ENCODE peak calls at places on chromosomes 12 and 14, in eight cellular contexts. H is sigmoid colon, J is choroid plexus epithelial cell, U is lower leg skin, N is GM23338, P is pancreas, X is fibroblast of pulmonary artery, Y is lung. O is an unnamed sample.

GRCh38 chr12:77220586-77220985 is 155.2 kb upstream of the E2F7 start:
- DNase-seq in H (no peak), J (no peak), N (no peak), X (no peak), Y (no peak), U (no peak), P (no peak), O (no peak)

GRCh38 chr14:101918125-101918989 is 46.0 kb upstream of the DYNC1H1 start:
- DNase-seq in N (peak), X (no peak), H (no peak), J (peak), Y (no peak), U (no peak), P (no peak), O (no peak)

GRCh38 chr12:22746720-22747119 is 121.7 kb downstream of the ETNK1 start:
- DNase-seq in H (no peak), J (no peak), P (no peak), N (no peak), X (no peak), Y (no peak), U (no peak), O (no peak)

GRCh38 chr12:107990325-107990724 is 138.8 kb upstream of the WSCD2 start:
- DNase-seq in H (no peak), J (peak), Y (no peak), X (peak), N (peak), P (no peak), U (no peak), O (no peak)

GRCh38 chr14:26017270-26017669 is 580.6 kb downstream of the NOVA1 start:
- DNase-seq in X (no peak), P (no peak), N (peak), J (no peak), U (no peak), Y (no peak), H (no peak), O (no peak)

GRCh38 chr14:81427348-81428058 is 27.4 kb upstream of the STON2 start:
- DNase-seq in J (no peak), N (no peak), H (no peak), U (peak), Y (no peak), P (no peak), X (no peak), O (no peak)

GRCh38 chr12:52324068-52324444 is 2.9 kb upstream of the KRT83 start:
- DNase-seq in P (no peak), X (no peak), N (no peak), U (no peak), Y (no peak), J (no peak), H (peak), O (no peak)

GRCh38 chr12:92593734-92594402 is 108.9 kb upstream of the PLEKHG7 start:
- DNase-seq in P (no peak), U (peak), J (peak), N (no peak), H (peak), X (peak), Y (no peak), O (peak)

GRCh38 chr14:31297112-31297511 is 89.5 kb upstream of the HECTD1 start:
- DNase-seq in U (no peak), X (no peak), P (no peak), Y (no peak), J (no peak), H (no peak), N (no peak), O (no peak)

GRCh38 chr12:105705765-105706164 is 375.3 kb downstream of the C12orf75 start:
- DNase-seq in P (no peak), U (peak), N (peak), J (peak), Y (no peak), H (peak), X (peak), O (peak)

GRCh38 chr14:90597961-90598360 is 201.1 kb downstream of the CALM1 start:
- DNase-seq in P (no peak), J (no peak), U (no peak), X (no peak), H (peak), Y (no peak), N (no peak), O (no peak)

GRCh38 chr14:96797943-96798349 is 764 bp downstream of the VRK1 start:
- DNase-seq in X (no peak), N (no peak), H (no peak), U (no peak), P (no peak), J (peak), Y (no peak), O (no peak)

GRCh38 chr12:130970165-130970907 is 16.6 kb downstream of the ADGRD1 start:
- DNase-seq in J (no peak), H (peak), Y (no peak), P (no peak), X (no peak), U (no peak), N (no peak), O (no peak)

GRCh38 chr14:104292084-104292970 is 153.9 kb downstream of the KIF26A start:
- DNase-seq in X (no peak), H (peak), P (peak), J (no peak), N (no peak), U (no peak), Y (no peak), O (no peak)

GRCh38 chr12:103806807-103807206 is 34.2 kb downstream of the NT5DC3 start:
- DNase-seq in J (peak), X (peak), P (no peak), U (no peak), Y (no peak), H (peak), N (no peak), O (no peak)

GRCh38 chr14:61616524-61617185 is 78.7 kb upstream of the HIF1A start:
- DNase-seq in U (no peak), Y (no peak), X (peak), J (peak), P (no peak), H (no peak), N (no peak), O (peak)

GRCh38 chr14:53840444-53840843 is 116.2 kb downstream of the BMP4 start:
- DNase-seq in J (peak), U (no peak), X (peak), H (no peak), N (no peak), Y (no peak), P (no peak), O (no peak)

GRCh38 chr14:37230551-37231194 is 32.9 kb downstream of the MIPOL1 start:
- DNase-seq in X (peak), J (peak), Y (no peak), P (no peak), U (no peak), H (no peak), N (peak), O (peak)

GRCh38 chr12:95790025-95790911 is at the start of gene NTN4:
- DNase-seq in H (peak), X (no peak), P (peak), J (peak), U (peak), Y (peak), N (peak), O (peak)

GRCh38 chr12:129629901-129630300 is 273.9 kb downstream of the TMEM132D start:
- DNase-seq in N (no peak), U (no peak), P (no peak), Y (no peak), H (no peak), J (no peak), X (no peak), O (no peak)

GRCh38 chr12:50387487-50387886 is 8.9 kb downstream of the FAM186A start:
- DNase-seq in P (no peak), Y (no peak), X (peak), H (no peak), J (no peak), N (no peak), U (no peak), O (no peak)

GRCh38 chr14:88821888-88822287 is 2.6 kb upstream of the TTC8 start:
- DNase-seq in X (no peak), Y (no peak), J (no peak), U (no peak), N (no peak), P (no peak), H (no peak), O (no peak)

GRCh38 chr14:88825503-88825902 is 1.1 kb downstream of the TTC8 start:
- DNase-seq in H (no peak), Y (no peak), P (no peak), U (no peak), N (no peak), J (no peak), X (no peak), O (no peak)

GRCh38 chr14:88825078-88825458 is 617 bp downstream of the TTC8 start:
- DNase-seq in J (peak), U (no peak), X (peak), Y (no peak), H (no peak), N (no peak), P (no peak), O (peak)

GRCh38 chr14:88824314-88825077 is at the start of gene TTC8:
- DNase-seq in U (peak), H (peak), J (peak), Y (peak), X (peak), P (peak), N (peak), O (peak)

GRCh38 chr14:88823968-88824313 is 510 bp upstream of the TTC8 start:
- DNase-seq in H (no peak), U (no peak), P (no peak), J (no peak), X (no peak), N (no peak), Y (no peak), O (no peak)
- H3K4me3 ChIP-seq in H (peak), U (no peak), P (peak), J (peak), X (peak), N (peak), Y (peak), O (peak)

GRCh38 chr12:79558924-79559469 is 131.8 kb downstream of the PAWR start:
- DNase-seq in U (no peak), J (peak), H (no peak), N (no peak), Y (no peak), X (no peak), P (no peak), O (no peak)
- H3K4me3 ChIP-seq in U (no peak), J (no peak), H (no peak), N (no peak), Y (no peak), X (no peak), P (no peak), O (no peak)

GRCh38 chr12:88805286-88805685 is 225.0 kb upstream of the KITLG start:
- DNase-seq in H (no peak), P (no peak), Y (no peak), J (no peak), X (no peak), N (no peak), U (no peak), O (peak)
- H3K4me3 ChIP-seq in H (no peak), P (no peak), Y (no peak), J (no peak), X (no peak), N (no peak), U (no peak), O (no peak)

DNA sequence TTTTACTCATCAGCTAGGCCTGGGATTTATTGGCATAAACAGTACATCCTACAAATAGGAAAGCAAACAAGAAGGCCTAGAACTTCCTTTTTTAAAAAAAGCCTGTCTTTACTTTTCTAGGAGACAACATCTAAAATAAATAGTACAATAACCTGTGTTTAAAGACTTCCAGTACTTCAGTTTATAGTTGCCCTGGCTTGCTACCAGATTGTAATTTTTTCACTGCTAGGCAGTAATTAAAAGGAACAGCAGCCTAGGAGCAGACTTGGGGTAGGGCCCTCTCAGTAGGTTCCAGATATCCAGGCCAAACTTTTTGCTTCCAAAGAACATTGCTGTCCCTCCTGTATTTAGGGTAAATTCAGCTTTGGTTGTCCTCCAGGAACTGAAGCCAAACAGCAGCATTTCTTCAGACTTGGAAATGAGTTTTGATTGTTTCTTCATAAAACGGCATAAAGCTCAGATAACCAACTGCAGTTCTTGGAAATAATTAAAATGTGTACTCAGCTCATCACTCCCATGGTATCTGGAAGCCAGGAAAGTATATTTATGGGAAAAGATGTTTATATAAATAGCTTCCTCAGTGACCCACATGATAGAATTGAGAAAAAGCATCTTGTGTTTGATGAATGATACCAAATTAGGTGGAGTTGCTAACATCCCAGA is 61.7 kb downstream of the PPP1R36 start:
- DNase-seq in U (no peak), J (no peak), H (no peak), N (no peak), X (peak), Y (no peak), P (no peak), O (peak)
- H3K4me3 ChIP-seq in U (no peak), J (no peak), H (no peak), N (no peak), X (no peak), Y (no peak), P (no peak), O (no peak)

GRCh38 chr14:69528930-69529329 is 44.4 kb downstream of the PLEKHD1 start:
- DNase-seq in J (no peak), X (no peak), U (no peak), H (no peak), N (no peak), Y (no peak), P (no peak), O (no peak)
- H3K4me3 ChIP-seq in J (no peak), X (no peak), U (no peak), H (no peak), N (no peak), Y (no peak), P (no peak), O (no peak)

GRCh38 chr12:6965026-6965661 is 5.3 kb downstream of the PHB2 start:
- DNase-seq in N (peak), Y (peak), P (peak), X (peak), U (peak), H (peak), J (peak), O (peak)
- H3K4me3 ChIP-seq in N (peak), Y (no peak), P (peak), X (no peak), U (no peak), H (no peak), J (no peak), O (no peak)